ENCODE peak calls at places on chromosomes 2 and 18, in four cellular contexts. H is Daoy, K is esophagus squamous epithelium, W is NCI-H2171 treated with DMSO at 0.1 percent for 48 hours. J is an unnamed sample.

GRCh38 chr2:110770308-110770695 is 37.9 kb downstream of the ACOXL start:
- DNase-seq in H (no peak), K (no peak), W (peak; percentile 90), J (no peak)

GRCh38 chr18:70082430-70082829 is 123.1 kb downstream of the RTTN start:
- DNase-seq in H (no peak), K (no peak), W (no peak), J (no peak)

GRCh38 chr18:53991202-53991601 is 233.3 kb downstream of the MBD2 start:
- DNase-seq in H (no peak), K (no peak), W (no peak), J (no peak)

GRCh38 chr18:38025433-38026038 is 459.9 kb upstream of the CELF4 start:
- DNase-seq in H (no peak), K (no peak), W (no peak), J (no peak)

GRCh38 chr2:132824716-132825115 is 154.7 kb upstream of the LYPD1 start:
- DNase-seq in H (peak; percentile 49), K (no peak), W (no peak), J (no peak)

GRCh38 chr18:61543518-61543917 is 210.3 kb downstream of the CDH20 start:
- DNase-seq in H (no peak), K (no peak), W (no peak), J (no peak)

GRCh38 chr2:1995987-1996386 is 251.7 kb upstream of the PXDN start:
- DNase-seq in H (peak; percentile 95), K (no peak), W (no peak), J (no peak)

GRCh38 chr2:20642026-20642971 is 8.6 kb downstream of the HS1BP3 start:
- DNase-seq in H (peak; percentile 82), K (no peak), W (peak; percentile 89), J (peak; percentile 30)

GRCh38 chr18:35949903-35950627 is 22.4 kb upstream of the RMP24 start:
- DNase-seq in H (peak; percentile 52), K (no peak), W (peak; percentile 69), J (no peak)

GRCh38 chr2:179954026-179954425 is 53.1 kb downstream of the CWC22 start:
- DNase-seq in H (no peak), K (no peak), W (no peak), J (no peak)